ENCODE peak calls at places on chromosomes 16 and 17, in five cellular contexts. W is lower leg skin, P is WTC11, V is NCI-H1694, E is AG04450. U is an unnamed sample.

GRCh38 chr16:59263980-59264379 is 529.9 kb upstream of the GOT2 start:
- DNase-seq in E (no peak), W (no peak), V (no peak), P (no peak), U (no peak)

GRCh38 chr16:89320717-89321501 is 103.4 kb downstream of the ZNF778 start:
- DNase-seq in W (no peak), V (peak; percentile 67), E (no peak), P (peak; percentile 74), U (peak; percentile 85)

GRCh38 chr17:57629470-57629869 is 115.6 kb downstream of the CCDC182 start:
- DNase-seq in V (no peak), W (no peak), P (no peak), E (no peak), U (no peak)

GRCh38 chr17:47316316-47316715 is 7.4 kb upstream of the EFCAB13 start:
- DNase-seq in P (no peak), V (no peak), E (no peak), W (no peak), U (no peak)

GRCh38 chr16:70649300-70649699 is 2.9 kb downstream of the IL34 start:
- DNase-seq in W (no peak), P (no peak), V (no peak), E (no peak), U (no peak)

GRCh38 chr16:17511340-17511739 is 40.6 kb upstream of the XYLT1 start:
- DNase-seq in E (peak; percentile 80), P (no peak), V (no peak), W (peak; percentile 16), U (no peak)

GRCh38 chr16:14458576-14458975 is 171.5 kb downstream of the PARN start:
- DNase-seq in V (no peak), P (peak; percentile 51), E (no peak), W (no peak), U (no peak)

GRCh38 chr16:86834451-86835035 is 256.2 kb downstream of the FOXL1 start:
- DNase-seq in P (peak; percentile 60), W (no peak), V (no peak), E (peak; percentile 71), U (peak; percentile 22)

GRCh38 chr17:44024271-44024663 is 9.5 kb upstream of the TMEM101 start:
- DNase-seq in V (peak; percentile 91), P (no peak), W (no peak), E (no peak), U (peak; percentile 93)

GRCh38 chr17:14794961-14795360 is 470.2 kb downstream of the PMP22 start:
- DNase-seq in P (no peak), V (no peak), W (no peak), E (no peak), U (no peak)

GRCh38 chr16:67518676-67519075 is 10.0 kb upstream of the RIPOR1 start:
- DNase-seq in V (no peak), P (no peak), W (no peak), E (no peak), U (no peak)

GRCh38 chr17:13568746-13569739 is 32.7 kb downstream of the HS3ST3A1 start:
- DNase-seq in V (no peak), P (no peak), W (no peak), E (no peak), U (no peak)

GRCh38 chr17:64178011-64178825 is 48.3 kb upstream of the ERN1 start:
- DNase-seq in W (no peak), P (no peak), V (no peak), E (no peak), U (no peak)

GRCh38 chr17:82100502-82101298 is 2.7 kb upstream of the FASN start:
- DNase-seq in P (no peak), W (no peak), E (no peak), V (no peak), U (no peak)

GRCh38 chr17:81322271-81323082 is 27.4 kb upstream of the SLC38A10 start:
- DNase-seq in E (no peak), W (no peak), V (no peak), P (peak; percentile 56), U (no peak)

GRCh38 chr17:7144203-7144602 is 29.6 kb upstream of the ASGR2 start:
- DNase-seq in V (no peak), P (no peak), E (no peak), W (no peak), U (no peak)

U was measured in cerebellar cortex.